ENCODE peak calls at places on chromosome 15, in seven cellular contexts. X is HepG2, G is WTC11, U is HEK293T, D is HCT116, I is H1, S is K562. W is an unnamed sample.

GRCh38 chr15:82832601-82833209 is 23.3 kb downstream of the WHAMM start:
- DNase-seq in X (no peak), G (no peak), U (no peak), D (peak), I (no peak), S (no peak), W (peak)

GRCh38 chr15:87707076-87707475 is 549.5 kb downstream of the NTRK3 start:
- DNase-seq in X (no peak), G (no peak), U (no peak), D (no peak), I (no peak), S (no peak), W (no peak)

GRCh38 chr15:101371081-101371480 is 76.0 kb upstream of the SNRPA1 start:
- DNase-seq in X (no peak), G (no peak), U (no peak), D (no peak), I (no peak), S (no peak), W (no peak)

GRCh38 chr15:60814062-60814461 is 335.1 kb upstream of the ICE2 start:
- DNase-seq in X (no peak), G (no peak), U (no peak), D (no peak), I (no peak), S (no peak), W (no peak)

GRCh38 chr15:84638103-84638502 is 16.0 kb downstream of the WDR73 start:
- DNase-seq in X (peak), G (no peak), U (no peak), D (no peak), I (no peak), S (peak), W (no peak)

GRCh38 chr15:96887730-96888129 is 557.2 kb downstream of the NR2F2 start:
- DNase-seq in X (no peak), G (no peak), U (no peak), D (no peak), I (no peak), S (no peak), W (no peak)

GRCh38 chr15:93246266-93247242 is 157.5 kb upstream of the RGMA start:
- DNase-seq in X (no peak), G (no peak), U (no peak), D (no peak), I (no peak), S (no peak), W (no peak)

GRCh38 chr15:50753463-50753862 is 12.0 kb downstream of the SPPL2A start:
- DNase-seq in X (no peak), G (no peak), U (no peak), D (no peak), I (no peak), S (no peak), W (no peak)

GRCh38 chr15:34583399-34584320 is at the start of gene GOLGA8B:
- DNase-seq in X (peak), G (peak), U (peak), D (peak), I (no peak), S (peak), W (no peak)

GRCh38 chr15:97995192-97995591 is 34.7 kb downstream of the ARRDC4 start:
- DNase-seq in X (no peak), G (no peak), U (no peak), D (no peak), I (no peak), S (no peak), W (no peak)

GRCh38 chr15:43273243-43273642 is 6.5 kb upstream of the TGM5 start:
- DNase-seq in X (no peak), G (no peak), U (no peak), D (no peak), I (no peak), S (no peak), W (no peak)

GRCh38 chr15:69505906-69506305 is 53.3 kb downstream of the RPLP1 start:
- DNase-seq in X (no peak), G (no peak), U (no peak), D (no peak), I (no peak), S (no peak), W (no peak)

GRCh38 chr15:62656071-62656470 is 386.5 kb upstream of the TPM1 start:
- DNase-seq in X (no peak), G (no peak), U (no peak), D (no peak), I (no peak), S (no peak), W (no peak)

GRCh38 chr15:93321881-93322282 is 232.9 kb upstream of the RGMA start:
- DNase-seq in X (peak), G (no peak), U (no peak), D (no peak), I (no peak), S (no peak), W (no peak)

GRCh38 chr15:69314174-69314573 is 15.5 kb downstream of the PAQR5 start:
- DNase-seq in X (no peak), G (no peak), U (no peak), D (no peak), I (no peak), S (no peak), W (no peak)

DNA sequence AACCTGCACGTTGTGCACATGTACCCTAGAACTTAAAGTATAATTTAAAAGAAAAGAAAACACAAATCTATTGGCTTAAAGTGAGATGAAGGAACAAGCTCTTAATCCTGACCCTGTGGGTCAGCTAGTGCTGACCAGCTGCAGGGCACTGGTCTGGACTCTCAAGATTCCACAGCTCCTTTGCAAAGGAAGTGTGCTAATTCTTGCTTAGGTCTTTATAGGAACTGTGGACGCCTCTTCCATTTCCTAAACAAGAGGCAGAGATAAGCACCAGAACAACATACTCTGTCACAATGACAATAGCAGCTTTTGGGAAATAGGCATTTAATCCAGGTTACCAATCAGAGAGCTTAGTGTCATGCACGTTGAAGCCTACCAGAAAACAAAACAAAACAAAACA is 166.1 kb downstream of the ISL2 start:
- DNase-seq in X (no peak), G (no peak), U (no peak), D (no peak), I (no peak), S (no peak), W (no peak)
- TF ChIP-seq SP1 in X (no peak), G (no peak), U (no peak), D (no peak), I (no peak), S (no peak), W (no peak)

GRCh38 chr15:81343371-81343770 is 19.4 kb upstream of the STARD5 start:
- DNase-seq in X (no peak), G (no peak), U (no peak), D (no peak), I (no peak), S (no peak), W (no peak)
- TF ChIP-seq SP1 in X (no peak), G (no peak), U (no peak), D (no peak), I (no peak), S (no peak), W (no peak)

GRCh38 chr15:74238984-74239645 is 3.0 kb downstream of the CCDC33 start:
- DNase-seq in X (no peak), G (no peak), U (no peak), D (no peak), I (no peak), S (no peak), W (no peak)

GRCh38 chr15:74243431-74243830 is 7.3 kb downstream of the CCDC33 start:
- DNase-seq in X (no peak), G (no peak), U (no peak), D (no peak), I (no peak), S (no peak), W (no peak)

GRCh38 chr15:74242296-74242929 is 6.3 kb downstream of the CCDC33 start:
- DNase-seq in X (peak), G (no peak), U (no peak), D (peak), I (no peak), S (peak), W (no peak)

GRCh38 chr15:74240897-74241614 is 4.9 kb downstream of the CCDC33 start:
- DNase-seq in X (no peak), G (no peak), U (no peak), D (no peak), I (no peak), S (no peak), W (no peak)

GRCh38 chr15:74240002-74240568 is 4.0 kb downstream of the CCDC33 start:
- DNase-seq in X (peak), G (peak), U (no peak), D (peak), I (no peak), S (no peak), W (no peak)
- TF ChIP-seq SP1 in X (no peak), G (no peak), U (no peak), D (peak), I (no peak), S (no peak), W (no peak)

GRCh38 chr15:45529613-45530012 is 7.1 kb upstream of the SLC30A4 start:
- DNase-seq in X (no peak), G (no peak), U (no peak), D (no peak), I (no peak), S (no peak), W (no peak)

GRCh38 chr15:45536951-45537350 is 14.4 kb upstream of the SLC30A4 start:
- DNase-seq in X (no peak), G (no peak), U (no peak), D (no peak), I (no peak), S (no peak), W (no peak)

GRCh38 chr15:45535486-45536042 is 13.0 kb upstream of the SLC30A4 start:
- DNase-seq in X (no peak), G (no peak), U (no peak), D (no peak), I (no peak), S (no peak), W (no peak)

GRCh38 chr15:45539680-45540079 is 17.1 kb upstream of the SLC30A4 start:
- DNase-seq in X (no peak), G (no peak), U (no peak), D (no peak), I (no peak), S (no peak), W (no peak)

GRCh38 chr15:45534821-45535220 is 12.3 kb upstream of the SLC30A4 start:
- DNase-seq in X (no peak), G (no peak), U (no peak), D (no peak), I (no peak), S (no peak), W (no peak)
- TF ChIP-seq SP1 in X (no peak), G (no peak), U (no peak), D (no peak), I (no peak), S (no peak), W (no peak)

GRCh38 chr15:65846120-65846519 is 23.2 kb upstream of the RAB11A start:
- DNase-seq in X (no peak), G (no peak), U (no peak), D (no peak), I (no peak), S (no peak), W (no peak)
- TF ChIP-seq SP1 in X (no peak), G (no peak), U (no peak), D (no peak), I (no peak), S (no peak), W (no peak)

DNA sequence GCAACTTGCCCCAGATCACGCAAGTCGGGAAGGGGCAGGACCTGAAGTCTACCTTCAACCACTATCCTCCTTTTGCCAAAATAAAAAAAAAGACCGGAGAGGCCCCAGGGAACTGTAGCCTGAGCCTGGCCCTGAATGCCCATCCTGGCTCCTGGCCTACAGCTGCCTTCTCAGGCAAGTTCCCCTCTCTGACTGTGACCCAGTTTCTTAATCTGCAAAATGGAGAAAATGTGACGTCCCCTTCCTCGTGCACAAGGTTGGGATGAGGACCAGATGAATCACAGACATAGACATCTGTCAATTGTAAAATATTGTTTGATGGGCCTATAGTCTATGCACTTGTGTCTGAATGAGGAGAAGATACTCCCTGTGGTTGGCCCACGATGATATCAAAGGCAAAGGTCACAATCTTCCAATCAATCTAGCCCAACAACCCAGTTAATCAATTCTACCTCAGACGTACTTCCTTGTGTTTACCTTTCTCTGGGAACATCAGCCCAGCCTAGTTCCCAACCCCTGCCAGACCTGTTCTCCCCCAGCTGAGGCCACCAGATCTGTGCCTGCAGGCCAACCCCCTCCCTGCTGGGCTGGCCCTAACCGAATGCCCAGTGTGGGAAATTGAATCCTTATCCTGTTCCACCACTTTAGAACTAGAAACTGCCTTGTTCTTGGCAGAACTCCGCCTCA is 101.9 kb upstream of the LIPC start:
- DNase-seq in X (no peak), G (no peak), U (no peak), D (no peak), I (no peak), S (no peak), W (no peak)
- TF ChIP-seq SP1 in X (no peak), G (no peak), U (no peak), D (peak), I (no peak), S (no peak), W (no peak)

DNA sequence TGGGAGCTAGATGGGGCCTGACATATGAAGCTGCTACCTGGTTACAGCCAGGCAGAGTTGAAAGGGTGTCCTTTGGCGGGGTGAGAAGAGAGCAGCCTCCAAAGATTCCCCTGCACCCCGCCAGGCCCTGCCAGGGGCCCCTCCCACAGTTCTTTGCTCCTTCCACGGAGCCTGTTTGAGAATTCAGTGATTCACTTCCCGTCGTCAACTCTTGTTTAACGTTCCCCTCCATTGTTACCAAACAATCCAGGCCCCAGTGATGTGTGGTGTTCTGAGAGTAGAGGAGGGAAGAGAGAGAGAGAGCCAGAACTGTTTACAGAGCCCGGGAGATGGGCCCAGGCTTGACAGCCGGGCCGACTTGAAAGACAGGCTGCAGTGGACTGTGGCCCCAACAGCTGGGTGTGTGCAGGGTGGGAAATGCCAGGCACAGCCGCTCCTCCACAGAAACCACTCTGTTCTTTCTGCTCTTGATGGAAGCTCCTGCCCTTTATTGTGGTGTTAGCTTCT is 81.5 kb downstream of the SMAD3 start:
- DNase-seq in X (peak), G (no peak), U (no peak), D (no peak), I (no peak), S (no peak), W (no peak)
- TF ChIP-seq SP1 in X (no peak), G (no peak), U (no peak), D (no peak), I (no peak), S (no peak), W (no peak)

DNA sequence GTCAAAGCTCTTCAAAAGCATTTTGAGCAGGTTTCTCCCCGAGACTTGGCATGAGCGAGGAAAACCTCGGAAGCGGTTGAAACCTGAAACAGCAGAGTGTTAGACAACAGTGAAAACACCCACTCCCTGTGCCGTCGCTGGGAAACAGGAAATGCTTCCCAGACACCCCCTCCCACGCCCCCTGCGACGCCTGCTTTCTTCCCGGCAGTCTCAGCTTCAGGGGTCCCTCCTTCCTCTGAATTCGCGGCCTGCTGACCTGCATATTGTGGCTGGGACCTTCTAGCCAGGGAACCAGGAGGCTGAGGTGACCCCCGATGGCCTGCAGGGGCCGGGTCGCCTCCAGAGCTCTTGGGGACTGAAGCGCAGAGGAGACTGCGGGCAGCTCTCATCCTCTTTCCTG is 250.7 kb upstream of the LYSMD4 start:
- DNase-seq in X (no peak), G (peak), U (no peak), D (no peak), I (no peak), S (no peak), W (no peak)
- TF ChIP-seq SP1 in X (no peak), G (no peak), U (no peak), D (no peak), I (no peak), S (no peak), W (no peak)

GRCh38 chr15:48992545-48992944 is 28.8 kb upstream of the SHC4 start:
- DNase-seq in X (no peak), G (no peak), U (no peak), D (no peak), I (no peak), S (no peak), W (peak)

GRCh38 chr15:48992096-48992495 is 28.4 kb upstream of the SHC4 start:
- DNase-seq in X (no peak), G (no peak), U (no peak), D (no peak), I (no peak), S (no peak), W (no peak)

GRCh38 chr15:48996276-48996675 is 32.6 kb upstream of the SHC4 start:
- DNase-seq in X (no peak), G (no peak), U (no peak), D (no peak), I (no peak), S (no peak), W (no peak)

GRCh38 chr15:48989175-48989574 is 25.5 kb upstream of the SHC4 start:
- DNase-seq in X (no peak), G (no peak), U (no peak), D (no peak), I (no peak), S (no peak), W (no peak)

DNA sequence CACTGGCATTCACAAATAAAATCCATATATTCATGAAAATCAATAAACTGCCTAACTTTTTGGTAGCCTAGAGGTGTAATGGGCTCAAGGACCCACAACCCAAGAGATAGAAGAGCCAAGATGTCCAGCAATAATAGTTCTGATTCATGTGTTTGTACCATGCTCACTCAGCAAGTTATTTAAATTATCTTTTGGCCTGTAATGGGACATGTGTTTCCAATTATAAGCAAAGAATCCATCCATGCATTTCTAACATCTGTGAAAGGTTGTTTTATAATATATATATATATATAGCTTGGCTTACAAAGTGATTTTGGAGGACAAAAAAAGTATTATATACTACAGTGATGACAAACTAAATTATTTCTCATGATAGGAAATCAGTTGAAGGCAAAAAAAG is 29.7 kb upstream of the SHC4 start:
- DNase-seq in X (no peak), G (no peak), U (no peak), D (no peak), I (no peak), S (no peak), W (no peak)
- TF ChIP-seq SP1 in X (no peak), G (no peak), U (no peak), D (no peak), I (no peak), S (no peak), W (no peak)

GRCh38 chr15:99137111-99137546 is 32.2 kb downstream of the SYNM start:
- DNase-seq in X (no peak), G (no peak), U (no peak), D (no peak), I (no peak), S (no peak), W (no peak)
- TF ChIP-seq SP1 in X (no peak), G (no peak), U (no peak), D (no peak), I (no peak), S (no peak), W (no peak)